ENCODE peak calls at places on chromosomes 6 and 20, in nine cellular contexts. S is A549; J is upper lobe of left lung; B is ovary; P is Peyer's patch; K is lung; C is endothelial cell of umbilical vein; G is mammary epithelial cell; M is CD8-positive, alpha-beta T cell. H is an unnamed sample. For H3K9me3, the result is how much of the 10 kb centered on the place peaks cover.

GRCh38 chr6:32133786-32134185 is 3.7 kb upstream of the FKBPL start:
- DNase-seq in S (no peak), J (no peak), B (no peak), P (no peak), K (no peak), C (no peak), G (no peak), M (no peak), H (no peak)

GRCh38 chr20:4469910-4470309 is 251.8 kb upstream of the PRND start:
- DNase-seq in S (no peak), J (no peak), B (no peak), P (no peak), K (no peak), C (no peak), G (no peak), M (no peak), H (no peak)

GRCh38 chr6:22072939-22073338 is 223.9 kb downstream of the PRL start:
- DNase-seq in S (no peak), J (no peak), B (no peak), P (no peak), K (no peak), C (no peak), G (no peak), M (no peak), H (no peak)

GRCh38 chr20:24097051-24097450 is 108.5 kb upstream of the GGTLC1 start:
- DNase-seq in S (no peak), J (no peak), B (no peak), P (no peak), K (no peak), C (no peak), G (no peak), M (no peak), H (no peak)

GRCh38 chr6:88992741-88993557 is 29.5 kb upstream of the RNGTT start:
- DNase-seq in S (no peak), J (no peak), B (no peak), P (no peak), K (no peak), C (no peak), G (no peak), M (no peak), H (no peak)

GRCh38 chr6:54519161-54519560 is 210.9 kb downstream of the TINAG start:
- DNase-seq in S (no peak), J (no peak), B (no peak), P (no peak), K (no peak), C (peak), G (no peak), M (no peak), H (no peak)

GRCh38 chr6:157283330-157283898 is 39.9 kb downstream of the TMEM242 start:
- DNase-seq in S (no peak), J (no peak), B (no peak), P (peak), K (no peak), C (no peak), G (no peak), M (no peak), H (no peak)

GRCh38 chr6:165844801-165845364 is 181.8 kb upstream of the PDE10A start:
- DNase-seq in S (no peak), J (no peak), B (no peak), P (no peak), K (no peak), C (no peak), G (no peak), M (no peak), H (no peak)

GRCh38 chr20:10632681-10633509 is 40.9 kb downstream of the JAG1 start:
- DNase-seq in S (no peak), J (no peak), B (no peak), P (no peak), K (no peak), C (no peak), G (peak), M (no peak), H (no peak)

GRCh38 chr6:2412731-2413130 is 167.3 kb upstream of the GMDS start:
- DNase-seq in S (no peak), J (no peak), B (no peak), P (no peak), K (no peak), C (peak), G (peak), M (no peak), H (no peak)

GRCh38 chr6:76347539-76347938 is 275.1 kb upstream of the IMPG1 start:
- DNase-seq in S (no peak), J (no peak), B (no peak), P (no peak), K (no peak), C (no peak), G (no peak), M (no peak), H (no peak)

GRCh38 chr6:126804255-126805064 is 314.0 kb upstream of the RSPO3 start:
- DNase-seq in S (peak), J (no peak), B (no peak), P (no peak), K (no peak), C (peak), G (peak), M (no peak), H (peak)

GRCh38 chr6:66735106-66735890 is 1028.3 kb upstream of the EYS start:
- DNase-seq in S (no peak), J (no peak), B (no peak), P (no peak), K (no peak), C (no peak), G (no peak), M (no peak), H (no peak)

GRCh38 chr20:5864873-5865582 is 85.3 kb downstream of the TRMT6 start:
- DNase-seq in S (no peak), J (no peak), B (peak), P (no peak), K (no peak), C (peak), G (peak), M (no peak), H (no peak)

GRCh38 chr20:63522981-63523611 is 2.5 kb downstream of the PPDPF start:
- DNase-seq in S (no peak), J (no peak), B (peak), P (peak), K (no peak), C (no peak), G (no peak), M (no peak), H (peak)

GRCh38 chr20:58749098-58749766 is 56.6 kb downstream of the NPEPL1 start:
- DNase-seq in S (no peak), J (no peak), B (no peak), P (no peak), K (peak), C (no peak), G (no peak), M (no peak), H (no peak)

GRCh38 chr6:45786243-45786795 is 229.3 kb downstream of the CLIC5 start:
- DNase-seq in S (no peak), J (no peak), B (no peak), P (no peak), K (no peak), C (no peak), G (no peak), M (no peak), H (peak)

GRCh38 chr6:15409301-15410125 is 163.6 kb downstream of the JARID2 start:
- DNase-seq in S (no peak), J (no peak), B (no peak), P (no peak), K (no peak), C (no peak), G (no peak), M (no peak), H (no peak)

GRCh38 chr20:313948-314347 is 11.4 kb upstream of the SOX12 start:
- DNase-seq in S (no peak), J (no peak), B (no peak), P (no peak), K (no peak), C (peak), G (peak), M (no peak), H (no peak)

GRCh38 chr6:105553174-105553573 is 150.3 kb upstream of the PREP start:
- DNase-seq in S (no peak), J (no peak), B (no peak), P (no peak), K (no peak), C (no peak), G (peak), M (no peak), H (no peak)

GRCh38 chr20:20668639-20669038 is 43.8 kb downstream of the RALGAPA2 start:
- DNase-seq in S (no peak), J (no peak), B (no peak), P (no peak), K (no peak), C (no peak), G (no peak), M (no peak), H (no peak)

GRCh38 chr6:75611011-75611701 is 9.5 kb downstream of the SENP6 start:
- DNase-seq in S (no peak), J (no peak), B (no peak), P (no peak), K (no peak), C (no peak), G (no peak), M (no peak), H (no peak)

GRCh38 chr6:45378324-45378926 is 691 bp upstream of the SUPT3H start:
- DNase-seq in S (peak), J (peak), B (peak), P (no peak), K (peak), C (no peak), G (no peak), M (no peak), H (no peak)

GRCh38 chr20:33407251-33407650 is 5.9 kb upstream of the CDK5RAP1 start:
- DNase-seq in S (no peak), J (no peak), B (no peak), P (no peak), K (no peak), C (no peak), G (no peak), M (no peak), H (no peak)

GRCh38 chr20:44319880-44320422 is 8.9 kb upstream of the FITM2 start:
- DNase-seq in S (no peak), J (no peak), B (no peak), P (no peak), K (no peak), C (no peak), G (no peak), M (no peak), H (no peak)

GRCh38 chr6:41965429-41966213 is 24.0 kb upstream of the CCND3 start:
- DNase-seq in S (no peak), J (peak), B (no peak), P (no peak), K (no peak), C (peak), G (no peak), M (no peak), H (no peak)
- H3K27ac ChIP-seq in S (peak), J (no peak), B (no peak), P (no peak), K (peak), C (peak), G (no peak), M (no peak), H (no peak)

GRCh38 chr6:137707590-137708360 is 159.3 kb upstream of the TNFAIP3 start:
- DNase-seq in S (peak), J (peak), B (peak), P (peak), K (peak), C (peak), G (peak), M (peak), H (peak)

GRCh38 chr6:137705166-137706064 is 161.6 kb upstream of the TNFAIP3 start:
- DNase-seq in S (no peak), J (peak), B (peak), P (peak), K (peak), C (peak), G (peak), M (peak), H (peak)

GRCh38 chr6:137708481-137708880 is 158.6 kb upstream of the TNFAIP3 start:
- DNase-seq in S (no peak), J (no peak), B (no peak), P (no peak), K (no peak), C (no peak), G (no peak), M (no peak), H (no peak)

GRCh38 chr6:137706065-137706422 is 161.0 kb upstream of the TNFAIP3 start:
- DNase-seq in S (no peak), J (no peak), B (no peak), P (no peak), K (no peak), C (no peak), G (no peak), M (no peak), H (no peak)

DNA sequence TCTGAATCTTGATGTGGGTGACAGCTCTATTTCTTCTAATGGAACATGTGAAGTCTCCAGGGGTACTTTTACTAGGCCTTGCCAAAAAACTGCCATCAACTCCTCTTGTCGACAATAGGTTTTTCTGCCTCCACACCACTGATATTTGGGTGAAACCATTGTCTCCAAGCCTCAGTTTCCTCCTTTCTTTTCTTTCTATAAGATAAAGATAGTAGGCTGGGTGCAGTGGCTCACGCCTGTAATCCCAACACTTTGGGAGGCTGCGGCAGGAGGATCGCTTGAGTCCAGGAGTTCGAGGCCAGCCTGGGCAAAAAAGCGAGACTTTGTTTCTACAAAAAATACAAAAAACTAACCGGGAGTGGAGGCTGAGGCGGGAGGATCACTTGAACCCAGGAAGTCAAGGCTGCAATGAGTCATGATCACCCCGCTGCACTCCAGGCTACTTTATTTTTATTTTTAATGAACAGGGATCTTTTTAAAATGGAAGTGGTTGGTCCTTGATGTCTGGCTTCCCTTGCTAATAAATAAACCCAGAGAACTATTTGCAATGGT is 159.9 kb upstream of the TNFAIP3 start:
- DNase-seq in S (no peak), J (no peak), B (no peak), P (no peak), K (no peak), C (no peak), G (no peak), M (no peak), H (no peak)
- H3K4me3 ChIP-seq in S (no peak), J (no peak), B (no peak), P (no peak), K (no peak), C (no peak), G (no peak), M (no peak), H (no peak)

DNA sequence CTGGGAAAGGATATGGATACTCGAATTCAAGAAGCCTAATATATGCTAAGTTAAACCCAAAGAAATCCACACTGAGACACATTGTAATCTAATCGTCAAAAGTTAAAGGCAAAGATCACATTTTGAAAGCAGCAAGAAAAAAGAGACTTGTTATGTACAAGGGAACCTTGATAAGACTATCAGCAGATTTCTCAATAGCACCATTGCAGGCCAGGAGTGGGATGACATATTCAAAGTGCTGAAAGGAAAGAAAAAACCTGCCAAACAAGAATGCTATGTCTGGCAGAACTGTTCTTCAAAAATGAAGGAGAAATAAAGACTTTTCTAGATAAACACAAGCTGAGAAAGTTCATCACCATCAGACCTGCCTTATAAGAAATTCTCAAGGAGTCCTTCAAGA is 75.2 kb downstream of the COL21A1 start:
- DNase-seq in S (no peak), J (no peak), B (no peak), P (no peak), K (no peak), C (peak), G (no peak), M (no peak), H (no peak)
- H3K9me3 ChIP-seq in S (under half), J (under half), B (under half), P (under half), K (under half), C (under half), G (under half), M (under half), H (under half)

DNA sequence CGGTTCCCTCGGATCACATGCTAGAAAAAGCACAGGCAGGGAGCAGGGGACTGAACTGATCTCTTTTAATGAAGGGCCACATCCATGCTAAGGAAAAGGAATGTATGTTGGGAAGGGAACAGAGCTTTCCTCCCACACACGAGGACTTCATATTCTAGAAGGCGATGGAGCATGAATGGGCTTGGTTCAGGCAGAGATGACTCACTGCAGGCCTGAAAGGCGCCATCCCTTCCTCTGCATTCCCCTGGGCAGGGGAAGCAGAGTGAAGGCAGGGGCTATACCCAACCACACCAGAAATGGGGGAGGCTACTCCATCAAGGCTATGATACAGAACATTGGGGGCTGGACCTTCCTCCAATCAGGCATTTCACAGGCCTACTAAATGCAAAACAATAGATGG is 30.6 kb downstream of the ELMO2 start:
- DNase-seq in S (no peak), J (no peak), B (no peak), P (no peak), K (no peak), C (no peak), G (peak), M (no peak), H (no peak)
- H3K27ac ChIP-seq in S (no peak), J (no peak), B (no peak), P (no peak), K (no peak), C (no peak), G (no peak), M (no peak), H (no peak)

DNA sequence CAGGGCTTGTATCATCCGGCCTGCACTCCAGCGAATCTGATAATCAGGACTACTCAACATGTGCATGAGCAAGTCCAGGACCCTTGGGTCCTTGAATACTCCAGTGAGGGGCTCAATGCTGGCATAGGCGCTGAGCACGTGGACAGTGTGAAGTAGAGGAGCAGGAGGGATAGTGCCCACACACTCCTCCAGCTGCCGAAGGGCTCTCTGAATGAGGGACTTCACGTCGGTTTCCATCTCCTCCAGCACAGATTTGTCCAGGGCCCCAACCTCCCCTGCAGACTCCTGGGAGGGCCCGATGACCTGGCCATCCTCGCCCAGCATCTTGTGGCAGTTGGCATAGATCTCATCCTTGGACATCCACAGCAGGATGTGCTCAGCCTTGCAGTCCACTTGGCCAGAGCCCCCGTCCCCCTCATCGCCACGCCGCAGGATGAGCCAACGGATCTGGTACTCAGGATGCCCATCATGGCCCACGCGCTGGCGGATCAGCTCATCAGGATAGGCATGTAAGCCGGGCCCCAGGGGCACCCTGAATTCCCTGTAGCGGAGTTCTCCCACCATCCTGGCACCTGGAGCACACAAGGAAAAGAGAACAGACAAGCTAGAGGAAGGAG is 1.3 kb downstream of the CUL7 start:
- DNase-seq in S (no peak), J (no peak), B (no peak), P (no peak), K (no peak), C (no peak), G (no peak), M (no peak), H (no peak)
- H3K4me3 ChIP-seq in S (peak), J (no peak), B (no peak), P (no peak), K (no peak), C (peak), G (no peak), M (no peak), H (no peak)

GRCh38 chr6:36200154-36200891 is 3.8 kb downstream of the BRPF3 start:
- DNase-seq in S (no peak), J (no peak), B (no peak), P (no peak), K (no peak), C (no peak), G (no peak), M (no peak), H (no peak)
- H3K9me3 ChIP-seq in S (under half), J (under half), B (under half), P (under half), K (under half), C (under half), G (under half), M (under half), H (under half)

DNA sequence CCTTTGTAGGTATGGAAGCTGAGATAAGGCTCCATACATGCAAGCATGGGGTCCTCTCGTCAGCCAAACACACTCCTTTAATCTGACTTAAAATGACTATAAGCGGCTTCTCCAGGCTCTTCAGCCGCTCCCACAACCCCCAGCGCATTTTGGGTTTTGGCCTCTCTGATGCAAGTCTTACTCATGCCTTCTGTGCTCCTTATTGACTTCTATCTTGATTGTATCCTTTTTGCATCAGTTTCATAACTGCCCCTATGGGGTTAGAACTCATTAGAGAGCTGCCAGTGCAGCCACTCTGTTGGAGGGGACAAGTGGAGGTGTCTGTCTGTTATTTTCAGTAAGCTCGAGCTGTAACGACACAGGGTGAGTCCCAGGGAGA is 70.1 kb upstream of the TAB2 start:
- DNase-seq in S (no peak), J (no peak), B (no peak), P (no peak), K (no peak), C (no peak), G (no peak), M (no peak), H (no peak)
- H3K27ac ChIP-seq in S (no peak), J (no peak), B (no peak), P (no peak), K (no peak), C (no peak), G (no peak), M (no peak), H (no peak)

GRCh38 chr6:30075094-30075986 is at the start of gene RNF39:
- DNase-seq in S (no peak), J (peak), B (peak), P (no peak), K (peak), C (no peak), G (peak), M (no peak), H (peak)
- H3K4me3 ChIP-seq in S (peak), J (peak), B (peak), P (no peak), K (peak), C (no peak), G (peak), M (peak), H (peak)

H was measured in WERI-Rb-1.